ENCODE peak calls at places on chromosome 10, in nine cellular contexts. One of them, this sample, is unnamed.

GRCh38 chr10:107576746-107577145 is 412.2 kb upstream of the SORCS1 start:
- DNase-seq in transverse colon: no peak
- DNase-seq in right lobe of liver: no peak
- DNase-seq in NCI-H524: peak
- DNase-seq in endodermal cell: no peak
- DNase-seq in left colon: no peak
- DNase-seq in stimulated activated CD8-positive, alpha-beta memory T cell treated with anti-CD3 and anti-CD28 coated beads, Interleukin-7, amount 100 ng/mL, for 24 hours: no peak
- DNase-seq in B cell: no peak
- DNase-seq in cardiac fibroblast: peak
- DNase-seq in this sample: peak

GRCh38 chr10:1966698-1967097 is 229.4 kb upstream of the ADARB2 start:
- DNase-seq in stimulated activated CD8-positive, alpha-beta memory T cell treated with anti-CD3 and anti-CD28 coated beads, Interleukin-7, amount 100 ng/mL, for 24 hours: no peak
- DNase-seq in left colon: no peak
- DNase-seq in right lobe of liver: no peak
- DNase-seq in NCI-H524: no peak
- DNase-seq in B cell: no peak
- DNase-seq in transverse colon: no peak
- DNase-seq in cardiac fibroblast: no peak
- DNase-seq in endodermal cell: no peak
- DNase-seq in this sample: no peak

GRCh38 chr10:95196053-95196452 is 2.0 kb downstream of the ACSM6 start:
- DNase-seq in B cell: no peak
- DNase-seq in left colon: no peak
- DNase-seq in stimulated activated CD8-positive, alpha-beta memory T cell treated with anti-CD3 and anti-CD28 coated beads, Interleukin-7, amount 100 ng/mL, for 24 hours: no peak
- DNase-seq in right lobe of liver: no peak
- DNase-seq in endodermal cell: peak
- DNase-seq in cardiac fibroblast: no peak
- DNase-seq in NCI-H524: peak
- DNase-seq in transverse colon: no peak
- DNase-seq in this sample: no peak

GRCh38 chr10:20105236-20105635 is 289.0 kb downstream of the PLXDC2 start:
- DNase-seq in endodermal cell: no peak
- DNase-seq in transverse colon: no peak
- DNase-seq in stimulated activated CD8-positive, alpha-beta memory T cell treated with anti-CD3 and anti-CD28 coated beads, Interleukin-7, amount 100 ng/mL, for 24 hours: no peak
- DNase-seq in NCI-H524: no peak
- DNase-seq in right lobe of liver: no peak
- DNase-seq in left colon: no peak
- DNase-seq in B cell: no peak
- DNase-seq in cardiac fibroblast: peak
- DNase-seq in this sample: no peak

GRCh38 chr10:46106410-46107255 is 60.6 kb upstream of the MSMB start:
- DNase-seq in transverse colon: peak
- DNase-seq in right lobe of liver: peak
- DNase-seq in B cell: peak
- DNase-seq in NCI-H524: peak
- DNase-seq in left colon: no peak
- DNase-seq in endodermal cell: peak
- DNase-seq in stimulated activated CD8-positive, alpha-beta memory T cell treated with anti-CD3 and anti-CD28 coated beads, Interleukin-7, amount 100 ng/mL, for 24 hours: no peak
- DNase-seq in cardiac fibroblast: peak
- DNase-seq in this sample: peak

GRCh38 chr10:30737931-30738391 is 108.4 kb upstream of the LYZL2 start:
- DNase-seq in cardiac fibroblast: no peak
- DNase-seq in B cell: no peak
- DNase-seq in stimulated activated CD8-positive, alpha-beta memory T cell treated with anti-CD3 and anti-CD28 coated beads, Interleukin-7, amount 100 ng/mL, for 24 hours: no peak
- DNase-seq in NCI-H524: no peak
- DNase-seq in right lobe of liver: no peak
- DNase-seq in transverse colon: no peak
- DNase-seq in endodermal cell: no peak
- DNase-seq in left colon: no peak
- DNase-seq in this sample: no peak

GRCh38 chr10:104648421-104648820 is 7.3 kb downstream of the SORCS3 start:
- DNase-seq in left colon: no peak
- DNase-seq in endodermal cell: no peak
- DNase-seq in NCI-H524: no peak
- DNase-seq in right lobe of liver: no peak
- DNase-seq in stimulated activated CD8-positive, alpha-beta memory T cell treated with anti-CD3 and anti-CD28 coated beads, Interleukin-7, amount 100 ng/mL, for 24 hours: no peak
- DNase-seq in transverse colon: no peak
- DNase-seq in B cell: no peak
- DNase-seq in cardiac fibroblast: no peak
- DNase-seq in this sample: no peak

GRCh38 chr10:65581426-65582026 is 1344.3 kb upstream of the LRRTM3 start:
- DNase-seq in right lobe of liver: no peak
- DNase-seq in left colon: no peak
- DNase-seq in stimulated activated CD8-positive, alpha-beta memory T cell treated with anti-CD3 and anti-CD28 coated beads, Interleukin-7, amount 100 ng/mL, for 24 hours: no peak
- DNase-seq in cardiac fibroblast: no peak
- DNase-seq in NCI-H524: no peak
- DNase-seq in endodermal cell: no peak
- DNase-seq in B cell: no peak
- DNase-seq in transverse colon: no peak
- DNase-seq in this sample: no peak

GRCh38 chr10:113051456-113051855 is 101.4 kb downstream of the TCF7L2 start:
- DNase-seq in NCI-H524: no peak
- DNase-seq in B cell: no peak
- DNase-seq in cardiac fibroblast: no peak
- DNase-seq in transverse colon: no peak
- DNase-seq in endodermal cell: no peak
- DNase-seq in stimulated activated CD8-positive, alpha-beta memory T cell treated with anti-CD3 and anti-CD28 coated beads, Interleukin-7, amount 100 ng/mL, for 24 hours: no peak
- DNase-seq in right lobe of liver: no peak
- DNase-seq in left colon: no peak
- DNase-seq in this sample: no peak

GRCh38 chr10:132400547-132401151 is 3.6 kb downstream of the PWWP2B start:
- DNase-seq in stimulated activated CD8-positive, alpha-beta memory T cell treated with anti-CD3 and anti-CD28 coated beads, Interleukin-7, amount 100 ng/mL, for 24 hours: no peak
- DNase-seq in left colon: peak
- DNase-seq in right lobe of liver: peak
- DNase-seq in cardiac fibroblast: no peak
- DNase-seq in B cell: no peak
- DNase-seq in endodermal cell: no peak
- DNase-seq in NCI-H524: no peak
- DNase-seq in transverse colon: peak
- DNase-seq in this sample: no peak

GRCh38 chr10:9198611-9199010 is 1144.1 kb downstream of the GATA3 start:
- DNase-seq in NCI-H524: no peak
- DNase-seq in right lobe of liver: no peak
- DNase-seq in endodermal cell: no peak
- DNase-seq in cardiac fibroblast: peak
- DNase-seq in left colon: no peak
- DNase-seq in B cell: no peak
- DNase-seq in transverse colon: no peak
- DNase-seq in stimulated activated CD8-positive, alpha-beta memory T cell treated with anti-CD3 and anti-CD28 coated beads, Interleukin-7, amount 100 ng/mL, for 24 hours: no peak
- DNase-seq in this sample: no peak

GRCh38 chr10:82757907-82758306 is 882.9 kb downstream of the NRG3 start:
- DNase-seq in right lobe of liver: no peak
- DNase-seq in endodermal cell: no peak
- DNase-seq in cardiac fibroblast: no peak
- DNase-seq in transverse colon: no peak
- DNase-seq in stimulated activated CD8-positive, alpha-beta memory T cell treated with anti-CD3 and anti-CD28 coated beads, Interleukin-7, amount 100 ng/mL, for 24 hours: no peak
- DNase-seq in NCI-H524: no peak
- DNase-seq in B cell: no peak
- DNase-seq in left colon: no peak
- DNase-seq in this sample: no peak

GRCh38 chr10:128068398-128069285 is 57.6 kb downstream of the MKI67 start:
- DNase-seq in transverse colon: peak
- DNase-seq in left colon: peak
- DNase-seq in right lobe of liver: no peak
- DNase-seq in stimulated activated CD8-positive, alpha-beta memory T cell treated with anti-CD3 and anti-CD28 coated beads, Interleukin-7, amount 100 ng/mL, for 24 hours: no peak
- DNase-seq in NCI-H524: peak
- DNase-seq in cardiac fibroblast: no peak
- DNase-seq in endodermal cell: no peak
- DNase-seq in B cell: peak
- DNase-seq in this sample: peak